ENCODE peak calls at places on chromosomes 1 and 21, in seven cellular contexts. E is NCI-H1092 treated with DMSO at 0.1 percent for 48 hours, L is fibroblast of gingiva, I is mesothelial cell of epicardium, A is glomerular endothelial cell, Y is LoVo, C is retina. B is an unnamed sample.
A peak's percentile ranks its signal among the peaks of the same experiment; 100 is the strongest.

GRCh38 chr1:41448831-41449230 is 35.7 kb downstream of the EDN2 start:
- DNase-seq in E (no peak), L (no peak), I (no peak), A (no peak), Y (no peak), C (no peak), B (peak; percentile 41)

GRCh38 chr21:43210454-43211084 is 41.8 kb downstream of the CRYAA start:
- DNase-seq in E (no peak), L (no peak), I (peak; percentile 25), A (no peak), Y (no peak), C (no peak), B (no peak)

GRCh38 chr1:3133671-3134070 is 64.7 kb downstream of the PRDM16 start:
- DNase-seq in E (no peak), L (no peak), I (no peak), A (no peak), Y (no peak), C (no peak), B (peak; percentile 7)

GRCh38 chr1:27993241-27993640 is 33.5 kb downstream of the XKR8 start:
- DNase-seq in E (no peak), L (no peak), I (no peak), A (no peak), Y (no peak), C (no peak), B (no peak)

GRCh38 chr1:195717651-195718050 is 890.6 kb downstream of the KCNT2 start:
- DNase-seq in E (peak; percentile 10), L (no peak), I (no peak), A (no peak), Y (no peak), C (peak; percentile 3), B (peak; percentile 56)

GRCh38 chr1:96414598-96414997 is 307.0 kb upstream of the PTBP2 start:
- DNase-seq in E (no peak), L (no peak), I (no peak), A (no peak), Y (no peak), C (no peak), B (no peak)

GRCh38 chr1:206447792-206448191 is 22.5 kb upstream of the IKBKE start:
- DNase-seq in E (no peak), L (no peak), I (no peak), A (no peak), Y (no peak), C (no peak), B (no peak)

GRCh38 chr1:20588634-20589225 is at the start of gene CDA:
- DNase-seq in E (no peak), L (no peak), I (no peak), A (no peak), Y (peak; percentile 70), C (no peak), B (no peak)

GRCh38 chr1:158149577-158150269 is 31.0 kb upstream of the CD1D start:
- DNase-seq in E (peak; percentile 5), L (peak; percentile 95), I (peak; percentile 81), A (peak; percentile 85), Y (peak; percentile 83), C (peak; percentile 92), B (peak; percentile 98)

GRCh38 chr1:156547982-156548381 is 24.4 kb downstream of the IQGAP3 start:
- DNase-seq in E (no peak), L (no peak), I (no peak), A (no peak), Y (no peak), C (no peak), B (no peak)

GRCh38 chr1:51924455-51924854 is 45.9 kb upstream of the NRDC start:
- DNase-seq in E (no peak), L (peak; percentile 21), I (no peak), A (no peak), Y (no peak), C (no peak), B (peak; percentile 45)

GRCh38 chr1:32937061-32937460 is 27.5 kb downstream of the RNF19B start:
- DNase-seq in E (no peak), L (no peak), I (no peak), A (no peak), Y (no peak), C (no peak), B (no peak)

GRCh38 chr1:248814351-248814750 is 11.4 kb downstream of the SH3BP5L start:
- DNase-seq in E (no peak), L (no peak), I (no peak), A (no peak), Y (no peak), C (no peak), B (no peak)

GRCh38 chr1:214281030-214281901 is at the start of gene SMYD2:
- DNase-seq in E (peak; percentile 82), L (peak; percentile 47), I (peak; percentile 67), A (no peak), Y (peak; percentile 75), C (peak; percentile 86), B (peak; percentile 82)

GRCh38 chr1:160797861-160798273 is 1.9 kb downstream of the LY9 start:
- DNase-seq in E (no peak), L (no peak), I (no peak), A (no peak), Y (no peak), C (no peak), B (no peak)

GRCh38 chr1:18288609-18289219 is 181.1 kb downstream of the IGSF21 start:
- DNase-seq in E (peak; percentile 39), L (no peak), I (no peak), A (no peak), Y (no peak), C (no peak), B (no peak)

B was measured in adipocyte.